ENCODE peak calls at places on chromosomes 6 and 20, in four cellular contexts. M is activated CD4-positive, alpha-beta T cell treated with anti-CD3 and anti-CD28 coated beads for 36 hours; Y is PC-3; E is effector memory CD8-positive, alpha-beta T cell. O is an unnamed sample.

GRCh38 chr6:43544461-43544860 is 27.6 kb downstream of the POLR1C start:
- ATAC-seq in M (no peak), Y (no peak), E (peak), O (no peak)

GRCh38 chr20:4120921-4121321 is 105.6 kb upstream of the RNF24 start:
- ATAC-seq in M (no peak), Y (no peak), E (no peak), O (no peak)

GRCh38 chr6:51473996-51474975 is 613.1 kb downstream of the PKHD1 start:
- ATAC-seq in M (no peak), Y (no peak), E (no peak), O (no peak)

GRCh38 chr6:121652726-121653623 is 217.5 kb downstream of the GJA1 start:
- ATAC-seq in M (no peak), Y (no peak), E (no peak), O (no peak)

GRCh38 chr20:58611236-58612020 is 39.7 kb upstream of the STX16 start:
- ATAC-seq in M (no peak), Y (peak), E (no peak), O (no peak)

GRCh38 chr6:139708342-139709199 is 334.1 kb upstream of the CITED2 start:
- ATAC-seq in M (no peak), Y (no peak), E (no peak), O (no peak)

GRCh38 chr6:143607168-143607567 is 70.6 kb upstream of the PHACTR2 start:
- ATAC-seq in M (no peak), Y (no peak), E (peak), O (peak)

GRCh38 chr20:41392871-41393704 is 26.5 kb upstream of the EMILIN3 start:
- ATAC-seq in M (no peak), Y (no peak), E (no peak), O (no peak)

GRCh38 chr6:135182120-135182992 is 1.2 kb downstream of the MYB start:
- ATAC-seq in M (peak), Y (peak), E (peak), O (peak)

GRCh38 chr6:37882292-37882691 is 62.8 kb downstream of the ZFAND3 start:
- ATAC-seq in M (no peak), Y (peak), E (no peak), O (no peak)

GRCh38 chr6:26272171-26272631 is 92.8 kb upstream of the BTN3A2 start:
- ATAC-seq in M (peak), Y (no peak), E (peak), O (peak)

GRCh38 chr6:14758421-14759043 is 487.3 kb upstream of the JARID2 start:
- ATAC-seq in M (peak), Y (peak), E (no peak), O (peak)

GRCh38 chr6:93177918-93178317 is 241.4 kb downstream of the EPHA7 start:
- ATAC-seq in M (no peak), Y (no peak), E (no peak), O (no peak)

GRCh38 chr6:34362176-34362575 is 30.3 kb downstream of the NUDT3 start:
- ATAC-seq in M (no peak), Y (no peak), E (no peak), O (no peak)

GRCh38 chr6:27892596-27893058 is 19.6 kb downstream of the OR2B2 start:
- ATAC-seq in M (peak), Y (peak), E (peak), O (no peak)

GRCh38 chr6:91081452-91082067 is 494.7 kb upstream of the MAP3K7 start:
- ATAC-seq in M (peak), Y (peak), E (no peak), O (no peak)

GRCh38 chr20:58790440-58790839 is 60.3 kb downstream of the GNAS-AS1 start:
- ATAC-seq in M (no peak), Y (peak), E (no peak), O (no peak)

GRCh38 chr6:112113371-112113770 is 26.0 kb downstream of the FAM229B start:
- ATAC-seq in M (no peak), Y (no peak), E (no peak), O (no peak)

GRCh38 chr6:56978530-56978929 is 23.6 kb downstream of the BEND6 start:
- ATAC-seq in M (no peak), Y (no peak), E (no peak), O (no peak)

GRCh38 chr20:45827030-45827652 is at the start of gene TNNC2:
- ATAC-seq in M (no peak), Y (no peak), E (no peak), O (no peak)

GRCh38 chr20:50514750-50515149 is 4.6 kb downstream of the PTPN1 start:
- ATAC-seq in M (no peak), Y (no peak), E (no peak), O (peak)

GRCh38 chr6:153872946-153873345 is 166.1 kb upstream of the OPRM1 start:
- ATAC-seq in M (peak), Y (no peak), E (no peak), O (peak)

O was measured in activated T-helper 17 cell treated with anti-CD3 and anti-CD28 coated beads, Interleukin-2, amount 50 U/mL, for 72 hours.